ENCODE peak calls at places on chromosomes 3 and 15, in six cellular contexts. M is chondrocyte, R is tibial artery, V is ascending aorta, Y is fibroblast of mammary gland, C is cardiac muscle cell. D is an unnamed sample.

GRCh38 chr3:108488631-108489030 is 21.8 kb downstream of the MYH15 start:
- DNase-seq in M (no peak), R (no peak), V (no peak), Y (peak), C (no peak), D (no peak)

GRCh38 chr3:126990024-126990700 is 7.2 kb downstream of the PLXNA1 start:
- DNase-seq in M (no peak), R (no peak), V (no peak), Y (no peak), C (no peak), D (no peak)

GRCh38 chr3:194465920-194466570 is 20.8 kb downstream of the ATP13A3 start:
- DNase-seq in M (no peak), R (no peak), V (no peak), Y (no peak), C (no peak), D (no peak)

GRCh38 chr3:129519896-129520440 is 8.5 kb upstream of the RHO start:
- DNase-seq in M (no peak), R (no peak), V (no peak), Y (no peak), C (no peak), D (no peak)

GRCh38 chr3:195405646-195406045 is 37.2 kb downstream of the ACAP2 start:
- DNase-seq in M (no peak), R (no peak), V (no peak), Y (no peak), C (no peak), D (no peak)

GRCh38 chr3:27720029-27720518 is 2.0 kb downstream of the EOMES start:
- DNase-seq in M (no peak), R (no peak), V (no peak), Y (no peak), C (no peak), D (no peak)

GRCh38 chr3:139520028-139520737 is 19.4 kb downstream of the RBP1 start:
- DNase-seq in M (no peak), R (no peak), V (no peak), Y (peak), C (no peak), D (no peak)

GRCh38 chr3:38649500-38650247 is at the start of gene SCN5A:
- DNase-seq in M (no peak), R (peak), V (no peak), Y (peak), C (peak), D (no peak)

GRCh38 chr3:123540285-123540684 is 44.6 kb downstream of the HACD2 start:
- DNase-seq in M (no peak), R (no peak), V (no peak), Y (no peak), C (no peak), D (no peak)

GRCh38 chr3:54557538-54558419 is 370.1 kb downstream of the LRTM1 start:
- DNase-seq in M (no peak), R (no peak), V (no peak), Y (no peak), C (no peak), D (no peak)

GRCh38 chr3:133792171-133792763 is 13.3 kb upstream of the SRPRB start:
- DNase-seq in M (no peak), R (no peak), V (no peak), Y (peak), C (peak), D (no peak)

GRCh38 chr15:69224383-69224782 is 63.9 kb downstream of the GLCE start:
- DNase-seq in M (no peak), R (no peak), V (no peak), Y (peak), C (no peak), D (no peak)

GRCh38 chr3:13025090-13025489 is 48.1 kb downstream of the IQSEC1 start:
- DNase-seq in M (peak), R (peak), V (peak), Y (peak), C (no peak), D (no peak)

GRCh38 chr15:101526890-101527289 is 37.4 kb upstream of the PCSK6 start:
- DNase-seq in M (no peak), R (no peak), V (no peak), Y (no peak), C (no peak), D (no peak)

GRCh38 chr15:101526021-101526420 is 36.5 kb upstream of the PCSK6 start:
- DNase-seq in M (no peak), R (no peak), V (no peak), Y (no peak), C (no peak), D (no peak)

GRCh38 chr15:101525087-101525669 is 35.7 kb upstream of the PCSK6 start:
- DNase-seq in M (no peak), R (no peak), V (no peak), Y (no peak), C (no peak), D (no peak)

GRCh38 chr15:101528108-101528916 is 38.8 kb upstream of the PCSK6 start:
- DNase-seq in M (no peak), R (no peak), V (no peak), Y (no peak), C (no peak), D (no peak)

GRCh38 chr15:101526442-101526841 is 36.9 kb upstream of the PCSK6 start:
- DNase-seq in M (no peak), R (no peak), V (no peak), Y (no peak), C (no peak), D (no peak)
- TF ChIP-seq CTCF in M (no peak), R (no peak), V (no peak), Y (no peak), C (no peak), D (no peak)

GRCh38 chr3:99013077-99013476 is 111.6 kb upstream of the DCBLD2 start:
- DNase-seq in M (no peak), R (no peak), V (no peak), Y (no peak), C (no peak), D (no peak)
- TF ChIP-seq CTCF in M (peak), R (no peak), V (no peak), Y (peak), C (no peak), D (no peak)

GRCh38 chr3:101544181-101544850 is 17.4 kb upstream of the TRMT10C start:
- DNase-seq in M (no peak), R (no peak), V (no peak), Y (no peak), C (no peak), D (no peak)
- TF ChIP-seq CTCF in M (peak), R (no peak), V (no peak), Y (no peak), C (peak), D (no peak)

DNA sequence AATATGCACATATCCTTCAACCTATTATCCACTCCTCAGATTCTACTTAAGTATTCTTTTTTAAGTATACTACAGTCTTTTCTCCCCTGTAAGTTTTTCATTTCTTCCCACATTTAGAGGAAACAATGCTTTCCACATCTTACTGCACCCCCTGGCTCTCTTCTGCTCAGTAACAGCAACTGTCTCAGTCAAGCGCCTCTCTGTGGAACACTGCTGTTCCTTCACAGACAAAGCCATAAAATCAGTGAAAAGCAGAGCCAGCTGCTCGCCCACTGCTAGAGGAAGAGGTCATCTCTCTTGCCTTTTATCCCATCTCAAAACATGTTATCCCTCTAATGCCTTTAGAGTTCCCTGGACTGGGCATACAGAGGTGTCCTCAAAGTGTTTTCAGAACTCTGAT is 24.8 kb downstream of the SERP1 start:
- DNase-seq in M (no peak), R (no peak), V (no peak), Y (peak), C (no peak), D (no peak)
- TF ChIP-seq CTCF in M (peak), R (no peak), V (no peak), Y (peak), C (no peak), D (no peak)

GRCh38 chr15:99059010-99059981 is 45.6 kb upstream of the SYNM start:
- DNase-seq in M (no peak), R (peak), V (peak), Y (peak), C (peak), D (no peak)
- TF ChIP-seq CTCF in M (peak), R (peak), V (peak), Y (peak), C (peak), D (peak)

DNA sequence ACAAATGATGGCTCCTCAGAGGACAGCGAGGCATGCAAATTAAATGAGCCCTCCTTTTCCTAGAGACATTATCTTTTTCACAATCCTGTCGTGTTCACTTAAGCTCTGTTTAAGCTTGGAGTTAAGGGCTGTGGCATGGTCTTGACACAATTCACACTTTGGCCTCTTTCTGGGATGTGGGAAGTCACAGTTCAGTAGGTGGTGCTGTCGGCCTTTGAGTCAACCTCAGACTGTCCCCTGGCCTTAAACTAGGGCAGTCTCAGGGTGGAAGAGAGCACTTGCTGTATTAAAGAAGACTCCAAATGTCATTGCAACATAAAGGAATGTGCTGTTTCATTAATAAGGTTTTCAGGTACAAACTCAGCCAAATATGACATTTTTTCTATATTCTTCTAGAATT is 351.0 kb downstream of the MCTP2 start:
- DNase-seq in M (no peak), R (no peak), V (no peak), Y (no peak), C (peak), D (no peak)
- TF ChIP-seq CTCF in M (peak), R (peak), V (no peak), Y (no peak), C (peak), D (peak)

GRCh38 chr3:30770387-30770786 is 124.1 kb downstream of the GADL1 start:
- DNase-seq in M (no peak), R (peak), V (no peak), Y (peak), C (peak), D (no peak)
- TF ChIP-seq CTCF in M (no peak), R (no peak), V (no peak), Y (no peak), C (no peak), D (no peak)

DNA sequence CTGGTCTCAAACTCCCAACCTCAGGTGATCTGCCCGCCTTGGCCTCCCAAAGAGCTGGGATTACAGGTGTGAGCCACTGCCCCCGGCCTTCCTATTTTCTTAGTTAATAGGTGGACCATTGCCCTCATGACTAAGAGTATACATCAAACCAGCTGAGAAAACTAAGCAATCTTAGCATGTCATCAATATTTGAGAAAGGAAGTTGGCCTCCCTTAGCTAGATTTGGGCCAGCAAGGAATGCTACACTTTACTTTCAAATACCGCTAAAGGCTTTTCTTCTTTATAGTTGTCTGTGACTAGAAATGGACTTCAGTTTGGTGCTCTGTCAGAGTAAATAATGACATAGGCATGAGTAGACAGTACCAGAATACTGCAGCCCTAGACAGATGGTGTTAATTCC is 199.3 kb downstream of the GAP43 start:
- DNase-seq in M (no peak), R (no peak), V (no peak), Y (no peak), C (no peak), D (no peak)
- TF ChIP-seq CTCF in M (no peak), R (no peak), V (no peak), Y (no peak), C (no peak), D (no peak)